ENCODE peak calls at places on chromosomes 12 and 14, in seven cellular contexts. N is tibial artery; T is H1; I is aorta; S is left ventricle myocardium inferior; Z is heart right ventricle; G is effector memory CD4-positive, alpha-beta T cell. X is an unnamed sample.

GRCh38 chr12:40446385-40446784 is 221.6 kb downstream of the LRRK2 start:
- DNase-seq in G (no peak), N (no peak), S (no peak), I (no peak), Z (no peak), T (no peak), X (no peak)

GRCh38 chr12:115918763-115919162 is 358.7 kb downstream of the MED13L start:
- DNase-seq in S (no peak), Z (no peak), I (no peak), T (no peak), G (no peak), N (no peak), X (no peak)

GRCh38 chr14:98769326-98769725 is 502.7 kb downstream of the BCL11B start:
- DNase-seq in T (no peak), N (no peak), G (no peak), S (no peak), I (no peak), Z (no peak), X (peak; percentile 29)

GRCh38 chr12:118773956-118774723 is 207.2 kb upstream of the SRRM4 start:
- DNase-seq in I (no peak), G (no peak), N (no peak), T (peak; percentile 85), Z (no peak), S (no peak), X (no peak)

GRCh38 chr12:119082496-119082895 is 96.2 kb upstream of the HSPB8 start:
- DNase-seq in Z (peak; percentile 79), N (no peak), I (no peak), T (no peak), S (peak; percentile 79), G (no peak), X (peak; percentile 23)

GRCh38 chr14:69816216-69816615 is 19.2 kb upstream of the SLC10A1 start:
- DNase-seq in G (no peak), I (no peak), Z (no peak), T (no peak), N (no peak), S (no peak), X (no peak)

GRCh38 chr14:31508140-31508539 is 20.3 kb upstream of the GPR33 start:
- DNase-seq in S (no peak), I (no peak), Z (no peak), T (no peak), N (no peak), G (no peak), X (no peak)

GRCh38 chr14:100882026-100882967 is 21.2 kb downstream of the RTL1 start:
- DNase-seq in N (no peak), G (no peak), Z (no peak), S (peak; percentile 8), I (peak; percentile 18), T (no peak), X (no peak)

GRCh38 chr14:68460541-68460940 is 332.3 kb downstream of the ZFP36L1 start:
- DNase-seq in Z (no peak), I (peak; percentile 78), N (peak; percentile 85), G (no peak), T (no peak), S (no peak), X (no peak)

GRCh38 chr12:121582583-121583333 is 1.9 kb upstream of the KDM2B start:
- DNase-seq in N (no peak), G (no peak), Z (no peak), S (no peak), T (peak; percentile 71), I (no peak), X (no peak)

GRCh38 chr14:97380539-97380941 is 583.4 kb downstream of the VRK1 start:
- DNase-seq in T (no peak), G (no peak), N (no peak), Z (no peak), S (no peak), I (no peak), X (no peak)

GRCh38 chr14:102201369-102201748 is 61.7 kb downstream of the WDR20 start:
- DNase-seq in N (no peak), G (no peak), Z (no peak), S (no peak), I (no peak), T (no peak), X (no peak)

GRCh38 chr14:24032727-24033418 is 18.9 kb upstream of the CARMIL3 start:
- DNase-seq in S (no peak), T (no peak), G (no peak), Z (no peak), N (peak; percentile 69), I (no peak), X (no peak)

GRCh38 chr12:128823216-128823915 is 392 bp downstream of the SLC15A4 start:
- DNase-seq in T (peak; percentile 70), N (peak; percentile 43), I (no peak), G (peak; percentile 5), S (peak; percentile 37), Z (peak; percentile 29), X (peak; percentile 37)

GRCh38 chr12:19945559-19946485 is 422.5 kb upstream of the PDE3A start:
- DNase-seq in N (no peak), Z (no peak), S (no peak), I (no peak), T (no peak), G (no peak), X (no peak)

GRCh38 chr12:203462-204260 is 10.3 kb downstream of the SLC6A12 start:
- DNase-seq in S (peak; percentile 39), T (peak; percentile 78), G (no peak), N (no peak), I (no peak), Z (no peak), X (no peak)

DNA sequence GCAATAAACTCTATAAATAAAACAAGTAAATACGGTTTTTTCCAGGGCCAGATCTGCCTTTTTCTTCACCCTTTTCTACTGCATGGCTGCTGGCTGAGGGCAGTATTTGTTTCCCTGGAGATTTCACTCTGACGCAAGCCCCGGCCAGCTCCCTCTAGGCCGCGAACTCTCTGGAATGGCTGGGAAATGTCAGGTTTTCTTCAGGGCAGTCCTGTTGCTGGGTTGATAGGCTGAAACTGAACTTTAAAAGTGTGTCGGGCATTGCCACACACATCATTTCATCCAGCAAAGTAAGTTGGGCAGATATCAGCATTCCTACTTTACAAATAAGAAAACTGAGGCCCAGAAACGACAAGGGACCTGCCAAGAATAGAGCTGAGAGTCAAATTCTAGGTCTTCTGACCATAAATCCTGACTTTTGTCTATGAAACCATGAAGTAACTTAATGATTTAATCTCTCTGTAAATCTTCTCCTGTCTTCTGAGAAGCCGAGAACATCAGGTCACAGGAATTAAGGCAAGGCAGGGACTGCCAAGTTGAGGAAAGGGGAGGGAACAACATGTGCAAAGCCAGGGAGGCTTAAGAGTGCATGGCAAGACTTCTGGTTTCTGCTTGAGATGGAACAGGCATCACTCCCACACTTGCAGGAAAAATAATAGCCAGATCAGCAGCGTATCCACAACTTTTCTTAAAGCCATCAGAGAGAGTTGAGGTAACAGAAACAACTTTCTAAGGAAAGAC is 205.0 kb upstream of the CCDC196 start:
- DNase-seq in Z (peak; percentile 25), I (peak; percentile 46), N (peak; percentile 50), T (no peak), G (no peak), S (peak; percentile 25), X (no peak)
- H3K27ac ChIP-seq in Z (no peak overlapping the region), I (no peak overlapping the region), N (peak overlapping the region; percentile 65), T (no peak overlapping the region), G (no peak overlapping the region), S (peak overlapping the region; percentile 69), X (no peak overlapping the region)

GRCh38 chr12:24378548-24379011 is 429.1 kb upstream of the SOX5 start:
- DNase-seq in N (no peak), I (no peak), T (no peak), G (no peak), Z (no peak), S (no peak), X (no peak)

GRCh38 chr12:24374452-24374851 is 425.0 kb upstream of the SOX5 start:
- DNase-seq in I (no peak), Z (no peak), T (no peak), G (no peak), N (no peak), S (no peak), X (no peak)

GRCh38 chr12:24373004-24373403 is 423.5 kb upstream of the SOX5 start:
- DNase-seq in Z (no peak), T (no peak), N (no peak), I (no peak), S (no peak), G (no peak), X (no peak)
- H3K4me1 ChIP-seq in Z (no peaks in the 10 kb centered on the region), T (no peaks in the 10 kb centered on the region), N (no peaks in the 10 kb centered on the region), I (no peaks in the 10 kb centered on the region), S (no peaks in the 10 kb centered on the region), G (no peaks in the 10 kb centered on the region), X (no peaks in the 10 kb centered on the region)

DNA sequence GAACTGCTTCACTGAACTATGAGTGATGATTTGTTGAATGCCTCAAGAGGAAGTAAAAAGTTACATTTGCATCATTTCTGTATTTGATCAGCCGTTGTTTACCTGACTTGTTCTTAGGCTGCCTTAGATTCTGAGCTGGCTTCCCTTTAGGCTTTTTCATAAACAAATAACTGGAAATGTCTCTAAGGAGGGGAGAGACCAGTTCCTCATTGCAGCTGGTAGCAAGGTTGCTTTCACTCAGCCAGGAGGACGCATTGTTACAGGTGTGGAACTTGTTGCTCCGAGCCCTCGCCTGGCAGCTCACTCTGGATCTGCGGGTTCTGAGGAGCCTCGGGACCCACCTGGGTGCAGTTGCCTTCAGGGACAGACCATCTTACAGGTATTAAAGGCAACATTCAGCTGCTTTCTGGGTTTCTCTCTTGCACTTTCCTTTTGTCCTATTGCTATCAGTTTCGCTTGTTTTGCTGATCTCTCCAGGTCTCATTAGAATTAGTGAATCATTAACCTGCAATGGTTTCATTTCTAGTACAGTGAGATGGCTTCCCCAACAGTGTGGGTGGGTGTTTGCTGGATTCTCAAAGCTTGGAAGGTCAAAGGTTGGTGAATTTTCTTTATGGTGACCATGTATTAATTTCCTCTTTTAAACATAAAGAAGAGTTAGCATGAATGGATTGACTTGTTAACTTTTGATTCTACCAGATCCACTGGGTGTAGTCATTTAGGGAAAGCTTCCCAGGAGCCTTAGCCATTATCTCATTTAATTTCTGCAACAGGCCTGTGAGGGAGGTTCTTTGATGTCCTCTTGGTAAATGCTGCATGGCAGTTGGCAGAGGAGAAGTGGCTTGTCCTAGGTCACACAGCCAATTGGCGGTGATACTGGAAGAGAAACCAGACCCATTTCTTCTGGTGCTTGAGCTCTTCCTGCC is at the start of gene PLEKHG7:
- DNase-seq in Z (no peak), S (no peak), G (no peak), T (no peak), I (no peak), N (no peak), X (peak; percentile 45)
- H3K4me3 ChIP-seq in Z (no peak within 1 kb of the TSS), S (no peak within 1 kb of the TSS), G (no peak within 1 kb of the TSS), T (no peak within 1 kb of the TSS), I (no peak within 1 kb of the TSS), N (no peak within 1 kb of the TSS), X (peak within 1 kb of the TSS; percentile 40)

GRCh38 chr12:81206425-81206824 is 128.5 kb downstream of the ACSS3 start:
- DNase-seq in Z (no peak), N (no peak), T (no peak), I (no peak), S (no peak), G (no peak), X (no peak)

GRCh38 chr12:81209001-81209400 is 131.1 kb downstream of the ACSS3 start:
- DNase-seq in G (no peak), Z (no peak), N (no peak), T (no peak), I (no peak), S (no peak), X (no peak)

GRCh38 chr12:81207173-81207572 is 129.3 kb downstream of the ACSS3 start:
- DNase-seq in G (no peak), I (no peak), T (no peak), S (no peak), N (no peak), Z (no peak), X (no peak)

GRCh38 chr12:81211306-81211705 is 133.4 kb downstream of the ACSS3 start:
- DNase-seq in G (no peak), S (no peak), Z (no peak), N (no peak), I (no peak), T (no peak), X (no peak)

GRCh38 chr12:81208193-81208946 is 130.5 kb downstream of the ACSS3 start:
- DNase-seq in G (no peak), Z (no peak), N (no peak), S (no peak), I (no peak), T (no peak), X (no peak)
- H3K27ac ChIP-seq in G (no peak overlapping the region), Z (no peak overlapping the region), N (no peak overlapping the region), S (peak overlapping the region; percentile 75), I (no peak overlapping the region), T (no peak overlapping the region), X (no peak overlapping the region)